ENCODE peak calls at places on chromosomes 13 and 19, in four cellular contexts. P is H9, Q is neuronal stem cell, Z is IMR-90. O is an unnamed sample. For H3K4me1, the result is how much of the 10 kb centered on the place peaks cover.

GRCh38 chr19:6032827-6033226 is 54.9 kb upstream of the RANBP3 start:
- DNase-seq in P (no peak), Q (no peak), Z (no peak), O (no peak)

GRCh38 chr13:36357692-36358091 is 11.5 kb upstream of the SPART start:
- DNase-seq in P (no peak), Q (no peak), Z (no peak), O (no peak)

GRCh38 chr19:14432817-14433453 is at the start of gene PKN1:
- DNase-seq in P (peak), Q (peak), Z (no peak), O (no peak)

GRCh38 chr19:7790416-7790815 is 27.4 kb downstream of the CLEC4M start:
- DNase-seq in P (no peak), Q (no peak), Z (no peak), O (no peak)

GRCh38 chr19:15199652-15200574 is 882 bp downstream of the NOTCH3 start:
- DNase-seq in P (peak), Q (peak), Z (peak), O (peak)

GRCh38 chr13:91133941-91134772 is 213.3 kb upstream of the MIR17HG start:
- DNase-seq in P (peak), Q (peak), Z (peak), O (peak)

GRCh38 chr19:3055741-3056453 is 6.4 kb downstream of the TLE5 start:
- DNase-seq in P (peak), Q (no peak), Z (no peak), O (peak)

GRCh38 chr13:75170321-75170720 is 311.6 kb downstream of the TBC1D4 start:
- DNase-seq in P (no peak), Q (no peak), Z (no peak), O (no peak)

GRCh38 chr13:45662122-45662521 is 40.0 kb upstream of the CBY2 start:
- DNase-seq in P (no peak), Q (no peak), Z (no peak), O (no peak)

GRCh38 chr19:48490980-48491792 is 20.4 kb downstream of the LMTK3 start:
- DNase-seq in P (peak), Q (no peak), Z (no peak), O (no peak)

GRCh38 chr13:92827503-92827902 is 399.1 kb upstream of the GPC6 start:
- DNase-seq in P (no peak), Q (no peak), Z (no peak), O (no peak)

GRCh38 chr13:75635621-75636338 is at the start of gene LMO7:
- DNase-seq in P (peak), Q (peak), Z (peak), O (peak)

GRCh38 chr19:4374451-4375163 is 25.7 kb downstream of the SH3GL1 start:
- DNase-seq in P (peak), Q (no peak), Z (peak), O (peak)

GRCh38 chr13:43846496-43846895 is 33.0 kb downstream of the CCDC122 start:
- DNase-seq in P (no peak), Q (no peak), Z (peak), O (peak)

GRCh38 chr19:13646758-13647157 is 117.6 kb upstream of the MRI1 start:
- DNase-seq in P (no peak), Q (no peak), Z (no peak), O (no peak)

GRCh38 chr13:101018720-101019119 is 344.1 kb upstream of the TMTC4 start:
- DNase-seq in P (no peak), Q (no peak), Z (peak), O (peak)

GRCh38 chr13:68185767-68186166 is 955.6 kb upstream of the PCDH9 start:
- DNase-seq in P (no peak), Q (no peak), Z (no peak), O (no peak)

GRCh38 chr19:47284324-47284899 is 9.7 kb downstream of the INAFM1 start:
- DNase-seq in P (no peak), Q (peak), Z (peak), O (peak)

GRCh38 chr19:4831351-4832340 is at the start of gene TICAM1:
- DNase-seq in P (no peak), Q (no peak), Z (peak), O (peak)

GRCh38 chr19:10219678-10220077 is 11.5 kb downstream of the S1PR2 start:
- DNase-seq in P (peak), Q (no peak), Z (peak), O (peak)

GRCh38 chr13:59464926-59465325 is 698.8 kb downstream of the DIAPH3 start:
- DNase-seq in P (no peak), Q (no peak), Z (no peak), O (no peak)

GRCh38 chr13:51564252-51564651 is 20.0 kb upstream of the WDFY2 start:
- DNase-seq in P (no peak), Q (no peak), Z (no peak), O (no peak)

GRCh38 chr19:19619121-19619848 is 798 bp upstream of the PBX4 start:
- DNase-seq in P (no peak), Q (no peak), Z (no peak), O (no peak)

GRCh38 chr19:48965033-48965805 is at the start of gene FTL:
- DNase-seq in P (peak), Q (peak), Z (peak), O (peak)

GRCh38 chr19:18856385-18857126 is 24.8 kb downstream of the UPF1 start:
- DNase-seq in P (no peak), Q (no peak), Z (no peak), O (no peak)

GRCh38 chr19:17205237-17206140 is 9.7 kb upstream of the USE1 start:
- DNase-seq in P (peak), Q (no peak), Z (peak), O (peak)

GRCh38 chr13:113058988-113059850 is 46.4 kb upstream of the F7 start:
- DNase-seq in P (no peak), Q (no peak), Z (no peak), O (no peak)

GRCh38 chr13:94967183-94968039 is 255.1 kb upstream of the SOX21 start:
- DNase-seq in P (peak), Q (peak), Z (no peak), O (no peak)

GRCh38 chr19:39167461-39168257 is 29.1 kb upstream of the NCCRP1 start:
- DNase-seq in P (no peak), Q (no peak), Z (no peak), O (peak)

GRCh38 chr13:28355822-28356371 is 139.0 kb downstream of the FLT1 start:
- DNase-seq in P (no peak), Q (no peak), Z (peak), O (no peak)

GRCh38 chr13:42769650-42770049 is 11.7 kb upstream of the FAM216B start:
- DNase-seq in P (no peak), Q (no peak), Z (no peak), O (no peak)

GRCh38 chr13:101139076-101139475 is 277.2 kb downstream of the NALCN start:
- DNase-seq in P (no peak), Q (no peak), Z (no peak), O (no peak)

GRCh38 chr19:14091885-14092462 is 1.4 kb upstream of the SAMD1 start:
- DNase-seq in P (no peak), Q (peak), Z (no peak), O (no peak)

GRCh38 chr13:56735537-56735942 is 405.2 kb upstream of the PRR20A start:
- DNase-seq in P (peak), Q (no peak), Z (no peak), O (peak)

GRCh38 chr19:1211494-1212234 is 6.1 kb downstream of the STK11 start:
- DNase-seq in P (peak), Q (no peak), Z (no peak), O (peak)

GRCh38 chr19:27779953-27780352 is 1433.0 kb downstream of the UQCRFS1 start:
- DNase-seq in P (no peak), Q (no peak), Z (no peak), O (no peak)

GRCh38 chr13:70424928-70425327 is 316.7 kb upstream of the KLHL1 start:
- DNase-seq in P (no peak), Q (no peak), Z (no peak), O (no peak)

DNA sequence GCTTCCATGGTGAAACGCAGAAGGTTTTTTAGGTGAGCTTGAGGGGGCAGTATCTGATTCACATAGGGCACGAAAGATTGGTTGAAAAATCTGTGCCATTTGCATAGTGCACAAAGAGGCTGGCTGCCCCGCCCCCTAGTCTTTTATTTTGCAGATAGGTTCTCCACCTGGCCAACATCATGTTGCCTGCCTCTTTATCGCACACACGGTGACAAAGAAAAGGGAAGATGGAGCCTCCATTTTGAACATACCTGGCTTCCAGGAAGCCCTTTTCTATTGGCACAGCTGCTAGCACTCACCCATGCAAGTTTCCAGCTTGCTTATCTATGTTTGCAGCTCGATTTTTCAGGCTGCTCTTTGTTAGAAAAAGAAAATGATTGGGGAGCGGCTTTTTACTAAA is 316.2 kb upstream of the KLHL1 start:
- DNase-seq in P (peak), Q (no peak), Z (no peak), O (no peak)
- H4K91ac ChIP-seq in P (no peak), Q (no peak), Z (no peak), O (no peak)

GRCh38 chr19:33292595-33293254 is 9.6 kb downstream of the CEBPA start:
- DNase-seq in P (no peak), Q (no peak), Z (no peak), O (no peak)
- H3K4me1 ChIP-seq in P (under half), Q (under half), Z (under half), O (under half)

GRCh38 chr19:31745731-31746130 is 396.5 kb upstream of the TSHZ3 start:
- DNase-seq in P (no peak), Q (no peak), Z (no peak), O (no peak)
- H4K91ac ChIP-seq in P (no peak), Q (no peak), Z (no peak), O (no peak)

GRCh38 chr13:30364876-30365275 is 57.4 kb upstream of the UBE2L5 start:
- DNase-seq in P (no peak), Q (no peak), Z (peak), O (no peak)

GRCh38 chr13:30362005-30362788 is 54.8 kb upstream of the KATNAL1 start:
- DNase-seq in P (no peak), Q (no peak), Z (no peak), O (no peak)

GRCh38 chr13:30364133-30364532 is 56.8 kb upstream of the KATNAL1 start:
- DNase-seq in P (no peak), Q (no peak), Z (peak), O (no peak)

GRCh38 chr13:30363725-30364124 is 56.4 kb upstream of the KATNAL1 start:
- DNase-seq in P (no peak), Q (no peak), Z (no peak), O (no peak)

DNA sequence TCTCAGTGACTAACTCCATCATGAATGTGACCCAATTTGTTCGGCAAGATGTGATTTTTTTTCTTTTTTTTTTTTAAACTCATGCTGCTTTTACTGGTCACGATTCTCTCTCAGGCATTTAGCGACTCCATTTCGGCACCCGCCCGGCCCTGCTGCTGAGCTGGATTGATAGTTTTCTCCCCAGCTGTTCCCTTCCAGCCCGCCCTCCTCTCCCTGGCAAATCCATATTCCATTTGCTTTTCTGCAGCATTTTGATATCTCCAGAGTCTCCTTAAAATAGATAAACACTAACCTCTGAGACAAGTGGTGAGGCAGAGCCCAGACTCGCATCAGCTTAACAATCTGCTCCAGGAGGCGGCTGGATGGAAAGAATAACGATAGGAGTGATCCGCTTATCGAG is 55.5 kb upstream of the KATNAL1 start:
- DNase-seq in P (no peak), Q (no peak), Z (no peak), O (no peak)
- H3K4me1 ChIP-seq in P (under half), Q (under half), Z (under half), O (under half)

GRCh38 chr19:28871099-28871725 is 341.7 kb downstream of the UQCRFS1 start:
- DNase-seq in P (no peak), Q (no peak), Z (no peak), O (no peak)
- H4K91ac ChIP-seq in P (no peak), Q (no peak), Z (no peak), O (no peak)

GRCh38 chr13:25709088-25709487 is 337.3 kb downstream of the ATP8A2 start:
- DNase-seq in P (no peak), Q (no peak), Z (no peak), O (no peak)

DNA sequence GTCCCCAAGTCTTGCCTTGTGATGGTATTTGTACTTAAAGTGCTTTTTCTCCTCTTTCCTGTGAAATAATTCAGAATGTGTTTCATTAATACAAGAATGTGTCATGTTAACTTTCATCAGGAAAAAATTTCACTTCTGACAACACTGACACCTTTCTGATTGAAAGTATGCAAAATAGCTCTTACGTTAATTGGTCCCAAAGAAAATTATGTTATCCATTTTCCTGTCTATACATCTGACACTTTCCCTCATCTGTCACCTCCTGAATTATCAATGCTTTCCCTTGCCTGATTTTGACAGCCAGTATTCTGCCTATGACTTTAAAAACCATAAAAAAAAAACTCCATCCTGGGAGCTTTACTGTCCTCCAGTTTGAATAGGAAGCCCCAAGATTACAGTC is 336.5 kb downstream of the ATP8A2 start:
- DNase-seq in P (no peak), Q (no peak), Z (no peak), O (no peak)
- H3K4me1 ChIP-seq in P (under half), Q (under half), Z (under half), O (under half)

GRCh38 chr13:88601949-88602348 is 930.8 kb downstream of the SLITRK5 start:
- DNase-seq in P (no peak), Q (no peak), Z (no peak), O (no peak)
- H4K91ac ChIP-seq in P (no peak), Q (no peak), Z (no peak), O (no peak)

O was measured in trophoblast cell.